ENCODE peak calls at places on chromosomes 2 and 18, in eight cellular contexts. One of them, this sample, is unnamed. For H3K36me3, the result is how much of the 10 kb centered on the place peaks cover.

GRCh38 chr2:64697286-64698023 is 43.7 kb upstream of the SERTAD2 start:
- DNase-seq in PC-3: no peak
- DNase-seq in brain microvascular endothelial cell: no peak
- DNase-seq in tibial nerve: no peak
- DNase-seq in right atrium auricular region: no peak
- DNase-seq in astrocyte: peak
- DNase-seq in heart right ventricle: no peak
- DNase-seq in hepatocyte: no peak
- DNase-seq in this sample: no peak

GRCh38 chr2:33158482-33159003 is 211.8 kb downstream of the LTBP1 start:
- DNase-seq in brain microvascular endothelial cell: peak
- DNase-seq in PC-3: peak
- DNase-seq in tibial nerve: no peak
- DNase-seq in astrocyte: peak
- DNase-seq in hepatocyte: no peak
- DNase-seq in heart right ventricle: no peak
- DNase-seq in right atrium auricular region: no peak
- DNase-seq in this sample: no peak

GRCh38 chr2:28631514-28632206 is 120.0 kb upstream of the PPP1CB start:
- DNase-seq in hepatocyte: no peak
- DNase-seq in PC-3: no peak
- DNase-seq in right atrium auricular region: no peak
- DNase-seq in heart right ventricle: no peak
- DNase-seq in astrocyte: no peak
- DNase-seq in tibial nerve: no peak
- DNase-seq in brain microvascular endothelial cell: no peak
- DNase-seq in this sample: no peak

GRCh38 chr2:238358763-238359162 is 38.4 kb downstream of the TRAF3IP1 start:
- DNase-seq in astrocyte: no peak
- DNase-seq in brain microvascular endothelial cell: no peak
- DNase-seq in tibial nerve: no peak
- DNase-seq in right atrium auricular region: no peak
- DNase-seq in heart right ventricle: no peak
- DNase-seq in PC-3: no peak
- DNase-seq in hepatocyte: no peak
- DNase-seq in this sample: no peak

GRCh38 chr2:36707050-36707449 is 10.5 kb downstream of the VIT start:
- DNase-seq in hepatocyte: peak
- DNase-seq in tibial nerve: no peak
- DNase-seq in brain microvascular endothelial cell: peak
- DNase-seq in heart right ventricle: no peak
- DNase-seq in astrocyte: peak
- DNase-seq in PC-3: peak
- DNase-seq in right atrium auricular region: peak
- DNase-seq in this sample: no peak

GRCh38 chr2:21819475-21819874 is 695.7 kb downstream of the TDRD15 start:
- DNase-seq in hepatocyte: no peak
- DNase-seq in PC-3: no peak
- DNase-seq in brain microvascular endothelial cell: peak
- DNase-seq in right atrium auricular region: no peak
- DNase-seq in heart right ventricle: no peak
- DNase-seq in astrocyte: no peak
- DNase-seq in tibial nerve: no peak
- DNase-seq in this sample: no peak

GRCh38 chr18:30987479-30988241 is 54.9 kb downstream of the DSC3 start:
- DNase-seq in right atrium auricular region: no peak
- DNase-seq in PC-3: peak
- DNase-seq in astrocyte: peak
- DNase-seq in brain microvascular endothelial cell: no peak
- DNase-seq in heart right ventricle: no peak
- DNase-seq in tibial nerve: no peak
- DNase-seq in hepatocyte: peak
- DNase-seq in this sample: no peak

GRCh38 chr2:136235451-136236418 is 117.8 kb upstream of the CXCR4 start:
- DNase-seq in tibial nerve: no peak
- DNase-seq in brain microvascular endothelial cell: peak
- DNase-seq in right atrium auricular region: no peak
- DNase-seq in astrocyte: peak
- DNase-seq in hepatocyte: no peak
- DNase-seq in PC-3: peak
- DNase-seq in heart right ventricle: no peak
- DNase-seq in this sample: peak

GRCh38 chr18:75574197-75574596 is 146.7 kb upstream of the SMIM21 start:
- DNase-seq in tibial nerve: no peak
- DNase-seq in hepatocyte: no peak
- DNase-seq in astrocyte: peak
- DNase-seq in right atrium auricular region: no peak
- DNase-seq in brain microvascular endothelial cell: no peak
- DNase-seq in PC-3: no peak
- DNase-seq in heart right ventricle: no peak
- DNase-seq in this sample: no peak

DNA sequence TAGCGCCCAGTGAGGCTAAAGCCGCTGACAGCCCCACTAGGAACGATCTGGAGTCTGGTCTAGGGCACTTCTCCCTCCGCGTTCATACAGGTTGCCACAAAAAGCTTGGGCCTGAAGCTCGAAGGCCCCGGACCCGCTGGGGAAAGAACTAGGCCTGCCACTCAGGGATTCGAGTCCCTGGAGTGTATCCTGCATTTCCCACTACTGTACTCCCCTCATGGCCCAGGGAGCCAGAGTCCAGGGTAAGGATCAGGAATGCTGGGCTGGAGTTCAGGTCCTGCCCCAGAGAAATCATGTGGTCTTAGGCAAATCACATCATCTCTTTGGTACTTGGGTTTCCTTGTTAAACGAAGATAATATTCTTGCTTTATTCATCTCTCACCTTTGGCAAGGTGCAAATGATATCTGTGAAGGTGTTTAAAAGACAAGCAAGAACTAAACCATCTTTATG is 1.4 kb upstream of the ZFP36L2 start:
- DNase-seq in brain microvascular endothelial cell: peak
- DNase-seq in astrocyte: no peak
- DNase-seq in right atrium auricular region: no peak
- DNase-seq in PC-3: peak
- DNase-seq in heart right ventricle: no peak
- DNase-seq in hepatocyte: no peak
- DNase-seq in tibial nerve: no peak
- DNase-seq in this sample: no peak
- TF ChIP-seq CTCF in brain microvascular endothelial cell: peak
- TF ChIP-seq CTCF in astrocyte: no peak
- TF ChIP-seq CTCF in right atrium auricular region: no peak
- TF ChIP-seq CTCF in PC-3: no peak
- TF ChIP-seq CTCF in heart right ventricle: no peak
- TF ChIP-seq CTCF in hepatocyte: no peak
- TF ChIP-seq CTCF in tibial nerve: no peak
- TF ChIP-seq CTCF in this sample: no peak

DNA sequence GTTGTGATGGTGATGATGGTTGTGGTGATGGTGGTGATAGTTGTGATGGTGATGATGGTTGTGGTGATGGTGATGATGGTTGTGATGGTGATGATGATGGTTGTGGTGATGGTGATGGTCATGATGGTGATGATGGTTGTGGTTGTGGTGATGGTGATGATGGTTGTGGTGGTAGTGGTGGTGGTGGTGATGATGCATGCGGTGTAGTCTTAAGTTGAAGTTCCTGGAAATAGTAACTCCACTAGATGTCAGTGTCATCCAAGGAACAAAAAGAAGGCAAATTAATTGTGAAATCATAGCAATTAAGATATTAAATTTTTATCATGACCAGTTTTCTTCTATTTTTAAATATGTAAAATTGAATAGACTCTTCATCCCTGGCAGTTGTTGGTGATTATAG is 309.2 kb downstream of the AGAP1 start:
- DNase-seq in astrocyte: peak
- DNase-seq in tibial nerve: no peak
- DNase-seq in brain microvascular endothelial cell: peak
- DNase-seq in heart right ventricle: no peak
- DNase-seq in hepatocyte: no peak
- DNase-seq in right atrium auricular region: no peak
- DNase-seq in PC-3: no peak
- DNase-seq in this sample: no peak
- H3K36me3 ChIP-seq in astrocyte: under half
- H3K36me3 ChIP-seq in tibial nerve: half or more
- H3K36me3 ChIP-seq in brain microvascular endothelial cell: under half
- H3K36me3 ChIP-seq in heart right ventricle: under half
- H3K36me3 ChIP-seq in hepatocyte: under half
- H3K36me3 ChIP-seq in right atrium auricular region: under half
- H3K36me3 ChIP-seq in PC-3: under half
- H3K36me3 ChIP-seq in this sample: under half

GRCh38 chr2:129678751-129679150 is 300.7 kb upstream of the RAB6C start:
- DNase-seq in heart right ventricle: no peak
- DNase-seq in hepatocyte: no peak
- DNase-seq in astrocyte: no peak
- DNase-seq in right atrium auricular region: no peak
- DNase-seq in tibial nerve: no peak
- DNase-seq in brain microvascular endothelial cell: no peak
- DNase-seq in PC-3: no peak
- DNase-seq in this sample: no peak

GRCh38 chr2:129681788-129682187 is 297.7 kb upstream of the RAB6C start:
- DNase-seq in right atrium auricular region: no peak
- DNase-seq in hepatocyte: no peak
- DNase-seq in PC-3: no peak
- DNase-seq in brain microvascular endothelial cell: no peak
- DNase-seq in heart right ventricle: no peak
- DNase-seq in astrocyte: no peak
- DNase-seq in tibial nerve: no peak
- DNase-seq in this sample: no peak
- H3K4me3 ChIP-seq in right atrium auricular region: no peak
- H3K4me3 ChIP-seq in hepatocyte: no peak
- H3K4me3 ChIP-seq in PC-3: no peak
- H3K4me3 ChIP-seq in brain microvascular endothelial cell: no peak
- H3K4me3 ChIP-seq in heart right ventricle: no peak
- H3K4me3 ChIP-seq in astrocyte: no peak
- H3K4me3 ChIP-seq in tibial nerve: no peak
- H3K4me3 ChIP-seq in this sample: no peak

GRCh38 chr2:23335550-23335949 is 49.4 kb upstream of the KLHL29 start:
- DNase-seq in hepatocyte: no peak
- DNase-seq in heart right ventricle: no peak
- DNase-seq in right atrium auricular region: no peak
- DNase-seq in tibial nerve: no peak
- DNase-seq in PC-3: no peak
- DNase-seq in brain microvascular endothelial cell: no peak
- DNase-seq in astrocyte: no peak
- DNase-seq in this sample: no peak

GRCh38 chr2:23324281-23324680 is 60.7 kb upstream of the KLHL29 start:
- DNase-seq in brain microvascular endothelial cell: no peak
- DNase-seq in tibial nerve: no peak
- DNase-seq in hepatocyte: no peak
- DNase-seq in astrocyte: no peak
- DNase-seq in heart right ventricle: no peak
- DNase-seq in PC-3: no peak
- DNase-seq in right atrium auricular region: no peak
- DNase-seq in this sample: no peak

GRCh38 chr2:23326322-23326721 is 58.7 kb upstream of the KLHL29 start:
- DNase-seq in brain microvascular endothelial cell: no peak
- DNase-seq in tibial nerve: no peak
- DNase-seq in hepatocyte: no peak
- DNase-seq in right atrium auricular region: no peak
- DNase-seq in heart right ventricle: no peak
- DNase-seq in astrocyte: no peak
- DNase-seq in PC-3: no peak
- DNase-seq in this sample: no peak

GRCh38 chr2:23327897-23328296 is 57.1 kb upstream of the KLHL29 start:
- DNase-seq in astrocyte: no peak
- DNase-seq in heart right ventricle: no peak
- DNase-seq in hepatocyte: no peak
- DNase-seq in PC-3: no peak
- DNase-seq in tibial nerve: no peak
- DNase-seq in right atrium auricular region: no peak
- DNase-seq in brain microvascular endothelial cell: no peak
- DNase-seq in this sample: no peak

DNA sequence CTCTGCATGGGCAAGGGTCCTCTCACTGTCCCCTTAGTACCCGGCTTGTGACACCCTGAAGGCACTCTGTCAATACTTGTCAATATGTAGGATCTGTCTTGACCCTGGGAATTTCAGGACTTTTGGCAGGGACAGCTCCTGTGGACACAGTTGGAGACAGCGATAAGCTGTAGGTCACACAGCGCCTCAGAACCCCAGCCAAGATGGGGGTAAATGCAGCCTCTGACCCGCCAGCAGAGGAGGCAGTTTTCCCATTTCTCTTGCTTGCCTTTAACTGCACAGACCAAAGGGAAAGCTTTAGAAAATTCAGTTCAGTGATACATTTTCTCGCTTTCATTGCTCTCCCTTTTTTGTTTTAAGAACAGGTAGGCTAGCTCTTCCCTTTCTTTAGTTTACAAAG is 54.8 kb upstream of the KLHL29 start:
- DNase-seq in PC-3: peak
- DNase-seq in tibial nerve: no peak
- DNase-seq in heart right ventricle: no peak
- DNase-seq in hepatocyte: peak
- DNase-seq in astrocyte: no peak
- DNase-seq in brain microvascular endothelial cell: peak
- DNase-seq in right atrium auricular region: no peak
- DNase-seq in this sample: no peak
- TF ChIP-seq CTCF in PC-3: no peak
- TF ChIP-seq CTCF in tibial nerve: no peak
- TF ChIP-seq CTCF in heart right ventricle: no peak
- TF ChIP-seq CTCF in hepatocyte: peak
- TF ChIP-seq CTCF in astrocyte: no peak
- TF ChIP-seq CTCF in brain microvascular endothelial cell: peak
- TF ChIP-seq CTCF in right atrium auricular region: no peak
- TF ChIP-seq CTCF in this sample: peak

GRCh38 chr2:38164881-38165280 is 88.9 kb upstream of the CYP1B1 start:
- DNase-seq in hepatocyte: no peak
- DNase-seq in astrocyte: no peak
- DNase-seq in heart right ventricle: no peak
- DNase-seq in brain microvascular endothelial cell: no peak
- DNase-seq in tibial nerve: no peak
- DNase-seq in PC-3: no peak
- DNase-seq in right atrium auricular region: no peak
- DNase-seq in this sample: peak
- H3K36me3 ChIP-seq in hepatocyte: under half
- H3K36me3 ChIP-seq in astrocyte: under half
- H3K36me3 ChIP-seq in heart right ventricle: under half
- H3K36me3 ChIP-seq in brain microvascular endothelial cell: under half
- H3K36me3 ChIP-seq in tibial nerve: under half
- H3K36me3 ChIP-seq in PC-3: under half
- H3K36me3 ChIP-seq in right atrium auricular region: under half
- H3K36me3 ChIP-seq in this sample: under half

DNA sequence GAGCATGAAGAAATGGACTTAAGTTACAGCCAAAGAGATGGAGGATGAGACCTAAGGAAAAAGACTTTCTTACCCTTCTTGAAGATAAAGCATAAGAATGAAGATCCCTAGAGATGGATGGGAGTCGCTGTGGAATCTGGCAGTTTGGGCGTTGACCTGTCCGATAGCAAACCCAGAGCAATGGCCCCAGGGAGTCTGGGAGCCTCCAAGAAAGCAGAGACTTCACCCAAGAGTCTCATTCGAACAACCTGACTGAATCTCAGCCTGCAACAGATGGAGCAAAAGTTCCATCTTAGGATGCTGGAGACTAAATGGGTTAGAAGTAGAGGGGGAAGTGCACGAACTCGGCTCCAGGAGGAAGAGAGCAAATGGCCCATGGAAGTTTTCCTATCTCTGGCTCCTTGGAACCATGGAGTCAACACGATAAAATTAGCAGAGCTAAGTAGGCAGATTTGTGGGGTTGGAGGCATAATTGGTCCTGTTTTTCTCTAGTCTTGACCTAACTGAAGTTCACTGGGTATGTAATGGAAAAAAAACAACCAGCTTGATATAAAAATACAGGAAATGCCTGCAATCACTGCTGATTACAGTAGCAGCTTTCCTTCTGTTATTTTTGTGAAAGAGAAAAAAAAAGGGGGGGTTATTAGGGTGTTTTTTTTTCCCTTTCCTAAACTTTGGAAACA is 178.4 kb upstream of the EPAS1 start:
- DNase-seq in hepatocyte: no peak
- DNase-seq in astrocyte: peak
- DNase-seq in tibial nerve: no peak
- DNase-seq in brain microvascular endothelial cell: no peak
- DNase-seq in PC-3: no peak
- DNase-seq in heart right ventricle: no peak
- DNase-seq in right atrium auricular region: no peak
- DNase-seq in this sample: no peak
- H3K4me3 ChIP-seq in hepatocyte: no peak
- H3K4me3 ChIP-seq in astrocyte: no peak
- H3K4me3 ChIP-seq in tibial nerve: no peak
- H3K4me3 ChIP-seq in brain microvascular endothelial cell: no peak
- H3K4me3 ChIP-seq in PC-3: no peak
- H3K4me3 ChIP-seq in heart right ventricle: no peak
- H3K4me3 ChIP-seq in right atrium auricular region: no peak
- H3K4me3 ChIP-seq in this sample: no peak